ENCODE peak calls at places on chromosome 10, in six cellular contexts. D, W, V, M, Z and R are unnamed samples.

GRCh38 chr10:68506406-68506805 is 20.9 kb downstream of the SLC25A16 start:
- DNase-seq in D (no peak), W (peak), V (no peak), M (no peak), Z (peak), R (no peak)

GRCh38 chr10:18610517-18610916 is 40.9 kb downstream of the NSUN6 start:
- DNase-seq in D (peak), W (peak), V (no peak), M (peak), Z (peak), R (no peak)

GRCh38 chr10:27995311-27995710 is 3.6 kb downstream of the ODAD2 start:
- DNase-seq in D (no peak), W (no peak), V (no peak), M (no peak), Z (no peak), R (no peak)

GRCh38 chr10:95517536-95518454 is 43.4 kb downstream of the SORBS1 start:
- DNase-seq in D (peak), W (peak), V (no peak), M (peak), Z (peak), R (no peak)

GRCh38 chr10:92640110-92640509 is 47.2 kb downstream of the KIF11 start:
- DNase-seq in D (no peak), W (peak), V (no peak), M (no peak), Z (peak), R (no peak)

GRCh38 chr10:14474656-14475055 is 143.9 kb upstream of the FRMD4A start:
- DNase-seq in D (no peak), W (peak), V (no peak), M (no peak), Z (peak), R (peak)

GRCh38 chr10:11238893-11239292 is 221.2 kb downstream of the CELF2 start:
- DNase-seq in D (no peak), W (no peak), V (no peak), M (no peak), Z (no peak), R (no peak)

GRCh38 chr10:101022967-101023705 is 7.8 kb downstream of the PDZD7 start:
- DNase-seq in D (no peak), W (no peak), V (no peak), M (no peak), Z (no peak), R (no peak)

GRCh38 chr10:43739171-43739570 is 90.5 kb upstream of the ZNF32 start:
- DNase-seq in D (no peak), W (no peak), V (no peak), M (no peak), Z (peak), R (no peak)

GRCh38 chr10:47424231-47424630 is 40.1 kb upstream of the ZNF488 start:
- DNase-seq in D (no peak), W (no peak), V (no peak), M (no peak), Z (no peak), R (no peak)

GRCh38 chr10:86345296-86346168 is 21.1 kb downstream of the GRID1 start:
- DNase-seq in D (peak), W (no peak), V (no peak), M (peak), Z (no peak), R (no peak)

GRCh38 chr10:78456649-78457400 is 423.2 kb downstream of the RPS24 start:
- DNase-seq in D (no peak), W (no peak), V (no peak), M (no peak), Z (no peak), R (no peak)

GRCh38 chr10:23368816-23369640 is 24.4 kb upstream of the C10orf67 start:
- DNase-seq in D (no peak), W (no peak), V (peak), M (no peak), Z (no peak), R (no peak)

GRCh38 chr10:45419673-45420020 is 45.6 kb downstream of the ALOX5 start:
- DNase-seq in D (no peak), W (peak), V (no peak), M (no peak), Z (no peak), R (no peak)

GRCh38 chr10:57867226-57867625 is 400.5 kb downstream of the IPMK start:
- DNase-seq in D (peak), W (no peak), V (no peak), M (no peak), Z (no peak), R (no peak)

GRCh38 chr10:34286136-34286739 is 528.9 kb downstream of the PARD3 start:
- DNase-seq in D (no peak), W (no peak), V (no peak), M (no peak), Z (peak), R (no peak)

GRCh38 chr10:86056632-86057031 is 310.0 kb downstream of the GRID1 start:
- DNase-seq in D (no peak), W (no peak), V (no peak), M (no peak), Z (no peak), R (no peak)

GRCh38 chr10:13636776-13637175 is 50.0 kb downstream of the PRPF18 start:
- DNase-seq in D (no peak), W (peak), V (no peak), M (no peak), Z (peak), R (no peak)

GRCh38 chr10:121941532-121941931 is 13.7 kb upstream of the ATE1 start:
- DNase-seq in D (no peak), W (no peak), V (no peak), M (no peak), Z (no peak), R (no peak)

GRCh38 chr10:97498841-97499560 is at the start of gene UBTD1:
- DNase-seq in D (no peak), W (peak), V (peak), M (peak), Z (peak), R (peak)

GRCh38 chr10:96124230-96125141 is 5.6 kb upstream of the ZNF518A start:
- DNase-seq in D (no peak), W (peak), V (no peak), M (peak), Z (peak), R (no peak)

GRCh38 chr10:92593553-92594046 is 670 bp downstream of the KIF11 start:
- DNase-seq in D (no peak), W (no peak), V (no peak), M (no peak), Z (no peak), R (no peak)

DNA sequence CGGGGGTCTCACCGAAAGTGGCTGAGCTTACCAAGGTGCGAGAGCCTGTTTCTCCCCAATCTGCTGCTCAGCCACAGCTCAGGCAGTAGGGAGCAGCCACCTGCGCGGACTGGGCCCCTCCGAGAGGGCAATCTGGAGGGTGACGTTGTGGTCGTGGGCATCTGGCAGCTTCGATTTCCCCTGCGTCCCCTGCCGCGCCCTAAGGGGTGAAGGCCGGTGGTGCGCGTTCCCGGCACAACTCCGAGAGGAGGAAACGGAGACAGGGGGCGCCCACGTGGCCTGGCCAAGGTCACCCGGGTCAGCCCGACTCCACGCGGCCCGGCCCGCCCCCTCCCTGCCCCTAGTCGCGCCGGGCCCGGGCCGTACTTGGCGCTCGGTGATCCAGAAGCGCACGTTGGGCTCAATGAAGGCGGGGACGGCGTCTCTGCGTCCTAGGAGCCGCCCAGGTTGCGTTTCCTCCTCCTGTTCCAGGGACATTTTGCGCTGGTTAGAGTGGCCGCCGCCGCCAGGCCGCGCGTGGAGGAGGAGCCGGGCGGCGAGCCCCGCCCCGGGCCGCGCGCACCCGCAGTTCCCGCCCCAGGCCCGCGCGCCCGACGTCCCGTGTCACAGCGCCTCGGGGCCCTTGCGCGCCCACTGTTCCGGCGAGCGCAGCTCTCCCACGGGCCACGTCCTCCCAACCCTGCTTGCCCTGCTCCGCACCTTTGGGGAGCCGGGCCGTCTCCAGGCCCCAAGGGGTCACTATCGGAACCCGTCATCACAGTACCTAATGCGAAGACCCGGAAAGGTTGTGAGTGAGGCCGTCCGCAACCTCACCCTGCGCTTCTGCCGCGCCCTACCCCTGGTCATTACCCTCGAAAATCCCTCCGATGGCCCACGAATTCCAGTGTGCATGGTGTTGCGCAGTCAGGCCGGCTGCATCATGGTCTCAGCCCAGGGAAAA is at the start of gene SFXN4:
- DNase-seq in D (no peak), W (peak), V (peak), M (peak), Z (peak), R (peak)
- TF ChIP-seq CTCF in D (no peak), W (no peak), V (no peak), M (no peak), Z (no peak), R (peak)

DNA sequence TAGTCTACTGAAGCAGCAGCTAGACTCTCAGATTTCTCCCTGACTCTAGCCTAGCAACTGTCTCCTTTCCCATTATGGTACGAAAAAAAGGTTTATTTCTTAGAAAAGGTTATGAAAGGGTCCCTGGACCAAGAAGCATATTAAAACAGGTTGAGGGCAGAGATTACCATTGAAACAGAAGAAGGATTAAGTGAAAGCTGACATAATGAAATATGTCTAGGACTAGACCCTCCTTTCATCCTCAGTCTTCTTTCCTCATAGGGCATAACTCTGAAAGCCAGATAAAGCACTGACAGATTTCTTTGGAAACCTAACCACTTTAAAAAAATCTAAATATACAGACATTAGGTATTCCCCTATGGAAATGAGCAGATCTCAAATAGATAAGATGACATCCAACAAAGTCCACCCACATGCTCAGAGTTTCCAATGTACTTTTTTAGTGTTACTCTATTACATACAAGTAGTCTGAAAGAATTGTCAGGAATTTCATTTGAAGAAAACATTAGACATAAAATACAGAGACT is 58.6 kb downstream of the JMJD1C start:
- DNase-seq in D (no peak), W (no peak), V (no peak), M (no peak), Z (no peak), R (no peak)
- TF ChIP-seq CTCF in D (no peak), W (no peak), V (no peak), M (no peak), Z (no peak), R (no peak)

GRCh38 chr10:61471491-61471890 is 18.3 kb upstream of the TMEM26 start:
- DNase-seq in D (no peak), W (no peak), V (no peak), M (no peak), Z (no peak), R (no peak)
- TF ChIP-seq CTCF in D (no peak), W (no peak), V (no peak), M (no peak), Z (no peak), R (no peak)

DNA sequence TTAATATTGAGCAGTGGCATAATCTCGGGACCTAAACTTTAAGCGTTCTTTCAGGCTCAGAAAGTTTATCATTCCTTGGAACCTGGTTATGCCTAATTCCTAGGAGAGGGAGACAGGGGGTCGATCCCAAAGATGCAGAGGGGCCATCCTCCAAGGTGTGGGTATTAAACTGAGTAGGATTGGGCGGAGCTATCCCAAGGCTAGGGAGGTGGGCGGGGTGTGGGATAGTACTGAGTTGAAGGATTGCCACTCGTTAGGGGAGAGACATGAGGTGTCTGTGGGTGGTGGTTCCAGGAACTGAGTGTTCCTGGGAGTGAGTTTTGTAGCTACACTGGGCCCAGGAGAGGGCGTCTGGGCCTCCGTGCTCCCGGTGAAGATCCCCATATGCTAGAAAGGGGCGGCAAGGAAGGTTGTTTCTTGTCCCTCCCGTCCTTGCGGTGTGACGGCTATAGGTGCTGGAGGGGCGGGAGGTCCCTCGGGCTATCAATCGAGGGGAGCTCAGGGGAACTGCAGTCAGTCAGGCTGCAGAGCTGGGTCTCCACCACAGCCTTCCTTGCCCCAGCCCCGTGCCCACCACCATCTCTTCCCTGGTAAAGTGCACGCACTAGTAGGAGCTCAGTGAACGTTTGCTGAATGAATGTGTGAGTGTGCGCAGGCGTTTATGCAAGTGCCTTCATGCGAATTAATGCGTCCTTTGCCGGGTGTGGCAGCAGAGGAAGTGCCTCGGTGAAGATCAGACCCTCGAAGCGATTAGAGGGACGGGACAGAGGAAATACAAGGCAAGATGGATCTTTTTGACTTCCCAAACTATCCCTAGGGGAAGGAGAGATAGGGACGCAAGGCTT is 3.0 kb upstream of the HMX2 start:
- DNase-seq in D (no peak), W (no peak), V (peak), M (no peak), Z (no peak), R (no peak)
- TF ChIP-seq CTCF in D (peak), W (no peak), V (no peak), M (no peak), Z (peak), R (no peak)

DNA sequence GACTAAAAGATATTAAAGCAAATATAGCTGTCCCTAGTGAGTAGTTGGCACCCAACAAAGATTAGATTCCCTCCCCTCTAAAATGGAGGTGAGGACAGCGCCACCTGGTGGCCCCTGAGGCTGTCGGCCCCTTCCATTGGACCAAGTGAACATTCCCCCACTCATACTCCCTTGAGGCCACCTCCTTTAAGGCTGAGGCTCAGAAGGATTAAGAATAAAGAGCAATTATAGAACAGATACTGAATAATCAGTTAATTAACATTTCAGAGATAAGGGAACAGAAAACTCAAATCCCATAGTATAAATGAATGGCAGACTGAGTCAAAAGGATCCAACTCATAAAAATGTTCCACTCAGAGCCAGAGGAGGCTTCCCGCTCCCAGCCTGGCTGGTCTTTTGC is 130.4 kb upstream of the GHITM start:
- DNase-seq in D (no peak), W (no peak), V (peak), M (peak), Z (peak), R (no peak)
- TF ChIP-seq CTCF in D (peak), W (peak), V (peak), M (peak), Z (peak), R (peak)

GRCh38 chr10:51638737-51639136 is 60.7 kb downstream of the CSTF2T start:
- DNase-seq in D (no peak), W (no peak), V (no peak), M (no peak), Z (no peak), R (no peak)
- TF ChIP-seq CTCF in D (no peak), W (peak), V (no peak), M (no peak), Z (no peak), R (no peak)

GRCh38 chr10:103042908-103043307 is 124.8 kb downstream of the CNNM2 start:
- DNase-seq in D (no peak), W (no peak), V (no peak), M (no peak), Z (no peak), R (no peak)
- TF ChIP-seq CTCF in D (no peak), W (no peak), V (no peak), M (no peak), Z (no peak), R (no peak)

DNA sequence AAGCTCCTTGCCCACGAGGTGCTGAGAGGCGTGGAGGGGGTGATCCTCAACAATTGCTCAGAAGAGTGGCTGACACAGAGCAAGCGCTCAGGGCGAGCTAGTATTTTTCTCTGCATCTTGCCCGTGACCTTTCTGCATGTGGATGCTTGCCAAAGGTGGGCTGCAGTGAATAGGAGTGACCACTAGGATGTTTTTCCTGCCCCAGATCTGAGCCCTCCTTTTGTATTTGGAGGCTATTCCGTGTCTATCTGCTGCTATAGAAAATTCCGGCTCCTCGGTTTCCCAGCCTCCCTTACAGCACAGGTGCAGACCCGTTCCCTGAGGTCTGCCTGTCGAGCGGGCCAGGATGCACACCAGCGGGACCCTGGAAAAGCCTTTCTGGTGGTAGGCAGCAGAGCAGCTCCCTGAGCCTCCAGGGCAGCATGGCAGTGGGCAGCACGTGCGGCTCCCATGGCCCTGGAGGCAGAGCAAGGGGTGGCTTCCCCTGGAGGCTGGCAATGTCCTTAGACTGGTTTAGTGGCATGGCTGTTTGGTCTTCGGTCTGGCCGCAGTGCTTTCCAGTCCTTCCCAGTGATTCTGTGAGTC is 145.1 kb upstream of the PCBD1 start:
- DNase-seq in D (no peak), W (no peak), V (no peak), M (no peak), Z (no peak), R (no peak)
- TF ChIP-seq CTCF in D (no peak), W (no peak), V (no peak), M (no peak), Z (no peak), R (no peak)

GRCh38 chr10:52499281-52499680 is 185.2 kb downstream of the DKK1 start:
- DNase-seq in D (no peak), W (no peak), V (no peak), M (no peak), Z (no peak), R (no peak)

DNA sequence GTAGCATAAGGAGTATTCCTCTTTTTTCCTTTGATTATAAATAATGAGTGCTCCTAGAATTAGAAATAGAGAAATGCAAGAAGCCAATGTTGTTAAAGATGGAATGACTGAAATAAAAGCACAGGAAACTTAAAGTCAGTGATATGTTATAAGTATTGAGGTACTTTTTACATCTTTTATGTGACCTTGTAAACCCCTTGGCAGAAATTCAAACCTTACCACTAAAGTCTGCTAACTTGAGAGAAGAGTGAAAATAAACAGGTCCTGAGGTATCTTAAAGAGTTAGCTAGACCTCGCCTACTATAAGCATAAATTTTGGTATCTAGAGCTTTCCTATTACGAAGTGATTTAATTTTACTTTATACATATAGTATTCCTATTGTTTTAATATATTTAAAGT is 188.2 kb downstream of the DKK1 start:
- DNase-seq in D (no peak), W (no peak), V (no peak), M (no peak), Z (no peak), R (no peak)
- TF ChIP-seq CTCF in D (no peak), W (no peak), V (no peak), M (no peak), Z (no peak), R (no peak)